ENCODE peak calls at places on chromosomes 11 and 22, in eight cellular contexts. G is adipocyte; J is activated CD8-positive, alpha-beta T cell treated with anti-CD3 and anti-CD28 coated beads, Interleukin-2, amount 10 ng/mL, durations not matched to agents 7 days and 5 days; D is mucosa of descending colon; F is foreskin fibroblast; S is foreskin keratinocyte; O is head of caudate nucleus; P is AG10803. B is an unnamed sample.

GRCh38 chr22:36365020-36365411 is 22.8 kb downstream of the MYH9 start:
- DNase-seq in P (peak), F (peak), S (peak), D (peak), O (no peak), G (peak), J (peak), B (no peak)

GRCh38 chr22:42754658-42755057 is 34.0 kb upstream of the A4GALT start:
- DNase-seq in J (no peak), D (no peak), F (peak), S (no peak), O (no peak), P (peak), G (peak), B (no peak)

GRCh38 chr22:49733631-49734030 is 94.0 kb downstream of the BRD1 start:
- DNase-seq in P (no peak), O (peak), S (no peak), G (no peak), J (no peak), D (no peak), F (no peak), B (no peak)

GRCh38 chr22:33300165-33300564 is 242.0 kb upstream of the SYN3 start:
- DNase-seq in D (no peak), P (no peak), O (no peak), J (no peak), G (no peak), S (no peak), F (no peak), B (no peak)

GRCh38 chr11:69682681-69683326 is 7.7 kb upstream of the LTO1 start:
- DNase-seq in J (no peak), O (no peak), P (no peak), D (no peak), G (no peak), S (no peak), F (no peak), B (no peak)

GRCh38 chr11:72758690-72759389 is 6.6 kb upstream of the ARAP1 start:
- DNase-seq in F (no peak), O (no peak), P (peak), D (peak), G (no peak), J (no peak), S (no peak), B (peak)

GRCh38 chr22:44360686-44361381 is 48.1 kb upstream of the SHISAL1 start:
- DNase-seq in F (peak), S (peak), J (no peak), O (no peak), D (no peak), G (peak), P (peak), B (no peak)

GRCh38 chr11:69089258-69089657 is 40.5 kb downstream of the TPCN2 start:
- DNase-seq in S (no peak), P (peak), D (no peak), G (peak), J (no peak), O (no peak), F (peak), B (no peak)

GRCh38 chr11:112724194-112724790 is 236.9 kb upstream of the NCAM1 start:
- DNase-seq in P (no peak), O (no peak), S (no peak), J (no peak), F (no peak), D (no peak), G (no peak), B (no peak)

GRCh38 chr22:45083659-45084305 is 74.0 kb upstream of the PHF21B start:
- DNase-seq in S (peak), G (peak), P (peak), O (peak), J (no peak), D (no peak), F (peak), B (no peak)

GRCh38 chr11:26974068-26974790 is 19.7 kb upstream of the FIBIN start:
- DNase-seq in P (peak), J (no peak), G (peak), D (no peak), F (peak), S (peak), O (no peak), B (no peak)

GRCh38 chr11:67732045-67732787 is 57.8 kb upstream of the ALDH3B2 start:
- DNase-seq in J (peak), O (peak), G (no peak), F (no peak), D (no peak), S (no peak), P (no peak), B (no peak)

GRCh38 chr22:50626856-50627451 is 998 bp downstream of the ARSA start:
- DNase-seq in S (no peak), G (no peak), F (no peak), O (no peak), P (no peak), D (no peak), J (no peak), B (no peak)

GRCh38 chr11:92322225-92322624 is 97.6 kb downstream of the FAT3 start:
- DNase-seq in J (no peak), O (no peak), G (no peak), D (no peak), F (peak), S (no peak), P (peak), B (no peak)

GRCh38 chr11:36367806-36368680 is 72.0 kb downstream of the PRR5L start:
- DNase-seq in O (no peak), G (no peak), P (no peak), F (no peak), S (no peak), D (no peak), J (no peak), B (no peak)

GRCh38 chr22:18023509-18024275 is 669 bp downstream of the MICAL3 start:
- DNase-seq in P (peak), D (peak), F (peak), J (peak), S (peak), G (peak), O (peak), B (peak)

GRCh38 chr11:65410936-65411680 is 11.5 kb upstream of the NEAT1 start:
- DNase-seq in P (no peak), J (no peak), F (no peak), O (no peak), D (no peak), S (no peak), G (no peak), B (no peak)

GRCh38 chr22:41193829-41194228 is 11.3 kb upstream of the L3MBTL2 start:
- DNase-seq in D (no peak), G (no peak), O (no peak), P (no peak), J (no peak), S (no peak), F (no peak), B (no peak)

GRCh38 chr11:10298342-10298741 is 4.3 kb upstream of the SBF2 start:
- DNase-seq in F (peak), P (peak), G (peak), O (no peak), J (peak), S (no peak), D (no peak), B (no peak)

GRCh38 chr11:35139883-35140282 is 912 bp downstream of the CD44 start:
- DNase-seq in P (peak), D (no peak), F (no peak), O (no peak), J (no peak), G (peak), S (no peak), B (no peak)

GRCh38 chr22:43880743-43881055 is 11.1 kb downstream of the PNPLA5 start:
- DNase-seq in S (no peak), F (no peak), D (no peak), O (no peak), G (no peak), P (no peak), J (no peak), B (no peak)